ENCODE peak calls at places on chromosomes 5 and 9, in six cellular contexts. One of them, this sample, is unnamed.

GRCh38 chr5:180201051-180201987 is 7.7 kb downstream of the RASGEF1C start:
- DNase-seq in psoas muscle: no peak
- DNase-seq in H9: peak; percentile 73
- DNase-seq in body of pancreas: peak; percentile 29
- DNase-seq in HCT116: peak; percentile 27
- DNase-seq in mesenchymal stem cell: no peak
- DNase-seq in this sample: no peak

GRCh38 chr9:134634190-134634589 is 7.4 kb upstream of the COL5A1 start:
- DNase-seq in mesenchymal stem cell: no peak
- DNase-seq in body of pancreas: no peak
- DNase-seq in H9: peak; percentile 7
- DNase-seq in psoas muscle: peak; percentile 19
- DNase-seq in HCT116: no peak
- DNase-seq in this sample: peak; percentile 28

GRCh38 chr5:162209005-162209605 is 141.5 kb downstream of the GABRG2 start:
- DNase-seq in mesenchymal stem cell: no peak
- DNase-seq in body of pancreas: peak; percentile 38
- DNase-seq in H9: peak; percentile 85
- DNase-seq in HCT116: peak; percentile 24
- DNase-seq in psoas muscle: no peak
- DNase-seq in this sample: no peak

GRCh38 chr5:128857061-128857677 is 108.1 kb upstream of the SLC27A6 start:
- DNase-seq in H9: no peak
- DNase-seq in mesenchymal stem cell: no peak
- DNase-seq in psoas muscle: no peak
- DNase-seq in HCT116: no peak
- DNase-seq in body of pancreas: no peak
- DNase-seq in this sample: no peak

GRCh38 chr5:88877826-88878225 is 5.2 kb downstream of the MEF2C start:
- DNase-seq in psoas muscle: no peak
- DNase-seq in H9: no peak
- DNase-seq in HCT116: no peak
- DNase-seq in mesenchymal stem cell: no peak
- DNase-seq in body of pancreas: no peak
- DNase-seq in this sample: no peak

GRCh38 chr9:8823131-8823895 is 1023.7 kb upstream of the DMAC1 start:
- DNase-seq in H9: no peak
- DNase-seq in body of pancreas: no peak
- DNase-seq in HCT116: no peak
- DNase-seq in psoas muscle: no peak
- DNase-seq in mesenchymal stem cell: no peak
- DNase-seq in this sample: no peak

GRCh38 chr9:75238311-75238976 is 150.1 kb downstream of the OSTF1 start:
- DNase-seq in H9: peak; percentile 72
- DNase-seq in HCT116: peak; percentile 62
- DNase-seq in body of pancreas: peak; percentile 69
- DNase-seq in mesenchymal stem cell: peak; percentile 55
- DNase-seq in psoas muscle: no peak
- DNase-seq in this sample: peak; percentile 71

GRCh38 chr5:96079075-96079474 is 117.4 kb upstream of the ELL2 start:
- DNase-seq in H9: no peak
- DNase-seq in HCT116: peak; percentile 83
- DNase-seq in psoas muscle: no peak
- DNase-seq in body of pancreas: no peak
- DNase-seq in mesenchymal stem cell: peak; percentile 91
- DNase-seq in this sample: no peak

GRCh38 chr5:154647760-154648143 is 107.4 kb upstream of the LARP1 start:
- DNase-seq in mesenchymal stem cell: peak; percentile 28
- DNase-seq in H9: no peak
- DNase-seq in body of pancreas: no peak
- DNase-seq in HCT116: no peak
- DNase-seq in psoas muscle: no peak
- DNase-seq in this sample: no peak

GRCh38 chr5:86684222-86684621 is 66.5 kb downstream of the COX7C start:
- DNase-seq in body of pancreas: no peak
- DNase-seq in psoas muscle: no peak
- DNase-seq in mesenchymal stem cell: peak; percentile 14
- DNase-seq in H9: no peak
- DNase-seq in HCT116: no peak
- DNase-seq in this sample: no peak

GRCh38 chr9:85941966-85942912 is 1.3 kb downstream of the NAA35 start:
- DNase-seq in mesenchymal stem cell: peak; percentile 11
- DNase-seq in body of pancreas: no peak
- DNase-seq in HCT116: no peak
- DNase-seq in psoas muscle: no peak
- DNase-seq in H9: no peak
- DNase-seq in this sample: no peak

GRCh38 chr9:34086889-34087288 is 38.2 kb upstream of the UBAP2 start:
- DNase-seq in HCT116: no peak
- DNase-seq in psoas muscle: no peak
- DNase-seq in body of pancreas: no peak
- DNase-seq in mesenchymal stem cell: peak; percentile 13
- DNase-seq in H9: no peak
- DNase-seq in this sample: no peak

GRCh38 chr5:149604321-149604720 is 23.0 kb downstream of the ARHGEF37 start:
- DNase-seq in psoas muscle: no peak
- DNase-seq in mesenchymal stem cell: no peak
- DNase-seq in body of pancreas: no peak
- DNase-seq in H9: no peak
- DNase-seq in HCT116: no peak
- DNase-seq in this sample: no peak

GRCh38 chr9:129640086-129640870 is 1.7 kb downstream of the ASB6 start:
- DNase-seq in HCT116: no peak
- DNase-seq in psoas muscle: no peak
- DNase-seq in body of pancreas: peak; percentile 75
- DNase-seq in mesenchymal stem cell: peak; percentile 37
- DNase-seq in H9: no peak
- DNase-seq in this sample: no peak

GRCh38 chr9:72315089-72315509 is 49.9 kb downstream of the ZFAND5 start:
- DNase-seq in H9: peak; percentile 27
- DNase-seq in body of pancreas: peak; percentile 44
- DNase-seq in psoas muscle: peak; percentile 83
- DNase-seq in HCT116: no peak
- DNase-seq in mesenchymal stem cell: peak; percentile 81
- DNase-seq in this sample: peak; percentile 57

GRCh38 chr5:131209506-131210191 is 38.9 kb downstream of the LYRM7 start:
- DNase-seq in H9: no peak
- DNase-seq in HCT116: no peak
- DNase-seq in mesenchymal stem cell: no peak
- DNase-seq in psoas muscle: no peak
- DNase-seq in body of pancreas: no peak
- DNase-seq in this sample: peak; percentile 72

GRCh38 chr5:131204964-131205363 is 34.2 kb downstream of the LYRM7 start:
- DNase-seq in psoas muscle: no peak
- DNase-seq in body of pancreas: no peak
- DNase-seq in H9: no peak
- DNase-seq in mesenchymal stem cell: no peak
- DNase-seq in HCT116: no peak
- DNase-seq in this sample: no peak

GRCh38 chr5:131209175-131209505 is 38.4 kb downstream of the LYRM7 start:
- DNase-seq in psoas muscle: no peak
- DNase-seq in HCT116: no peak
- DNase-seq in H9: no peak
- DNase-seq in body of pancreas: no peak
- DNase-seq in mesenchymal stem cell: no peak
- DNase-seq in this sample: no peak

GRCh38 chr5:131206772-131207171 is 36.0 kb downstream of the LYRM7 start:
- DNase-seq in H9: no peak
- DNase-seq in mesenchymal stem cell: no peak
- DNase-seq in HCT116: no peak
- DNase-seq in psoas muscle: no peak
- DNase-seq in body of pancreas: no peak
- DNase-seq in this sample: no peak

DNA sequence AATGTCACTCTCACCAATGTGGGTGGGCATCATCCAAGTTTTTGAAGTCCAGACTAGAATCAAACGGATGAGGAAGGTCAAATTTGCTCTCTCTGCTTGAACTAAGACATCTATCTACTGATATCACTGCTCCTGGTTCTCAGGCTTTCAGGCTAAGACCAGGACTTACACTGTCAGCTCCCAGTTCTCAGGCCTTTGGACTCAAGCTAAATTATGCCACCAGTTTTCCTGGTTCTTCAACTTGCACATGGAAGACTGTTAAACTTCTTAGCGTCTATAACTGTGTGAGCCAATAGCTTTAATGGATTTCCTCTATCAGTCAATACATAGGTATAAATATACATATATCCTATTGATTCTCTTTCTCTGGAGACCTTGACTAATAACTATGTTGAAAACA is 35.3 kb downstream of the LYRM7 start:
- DNase-seq in psoas muscle: no peak
- DNase-seq in H9: no peak
- DNase-seq in HCT116: no peak
- DNase-seq in body of pancreas: no peak
- DNase-seq in mesenchymal stem cell: no peak
- DNase-seq in this sample: no peak
- H3K4me1 ChIP-seq in psoas muscle: no peaks in the 10 kb centered on the region
- H3K4me1 ChIP-seq in H9: no peaks in the 10 kb centered on the region
- H3K4me1 ChIP-seq in HCT116: no peaks in the 10 kb centered on the region
- H3K4me1 ChIP-seq in body of pancreas: no peaks in the 10 kb centered on the region
- H3K4me1 ChIP-seq in mesenchymal stem cell: peaks cover 2% of the 10 kb centered on the region
- H3K4me1 ChIP-seq in this sample: no peaks in the 10 kb centered on the region

DNA sequence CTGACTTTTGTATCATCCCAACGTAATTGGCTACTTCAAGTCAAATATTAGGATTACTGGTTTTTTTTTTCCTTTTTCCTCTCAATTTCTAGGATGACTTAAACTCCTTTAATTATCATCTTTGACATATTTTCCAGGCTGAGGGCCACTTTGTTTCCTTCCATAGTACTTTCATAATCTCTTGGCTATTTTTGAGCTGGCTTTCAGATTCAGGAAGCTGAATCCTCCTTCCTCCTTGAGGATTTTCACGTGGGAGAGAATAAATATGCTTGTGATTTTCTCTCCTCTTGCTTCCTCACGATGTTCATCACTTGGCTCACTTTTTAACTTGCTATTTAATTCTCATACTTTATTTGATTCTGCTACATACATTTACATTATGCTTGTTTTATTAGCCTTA is 88.1 kb downstream of the ITGA1 start:
- DNase-seq in HCT116: no peak
- DNase-seq in psoas muscle: no peak
- DNase-seq in body of pancreas: no peak
- DNase-seq in mesenchymal stem cell: peak; percentile 60
- DNase-seq in H9: no peak
- DNase-seq in this sample: no peak
- H3K27ac ChIP-seq in HCT116: no peak overlapping the region
- H3K27ac ChIP-seq in psoas muscle: no peak overlapping the region
- H3K27ac ChIP-seq in body of pancreas: no peak overlapping the region
- H3K27ac ChIP-seq in mesenchymal stem cell: no peak overlapping the region
- H3K27ac ChIP-seq in H9: no peak overlapping the region
- H3K27ac ChIP-seq in this sample: no peak overlapping the region

GRCh38 chr5:172643392-172643871 is 2.4 kb downstream of the NEURL1B start:
- DNase-seq in H9: no peak
- DNase-seq in body of pancreas: no peak
- DNase-seq in psoas muscle: peak; percentile 5
- DNase-seq in HCT116: no peak
- DNase-seq in mesenchymal stem cell: no peak
- DNase-seq in this sample: no peak

GRCh38 chr5:172644711-172645110 is 3.6 kb downstream of the NEURL1B start:
- DNase-seq in body of pancreas: no peak
- DNase-seq in mesenchymal stem cell: no peak
- DNase-seq in H9: no peak
- DNase-seq in psoas muscle: peak; percentile 15
- DNase-seq in HCT116: no peak
- DNase-seq in this sample: no peak

GRCh38 chr5:172646716-172647285 is 5.7 kb downstream of the NEURL1B start:
- DNase-seq in H9: peak; percentile 70
- DNase-seq in HCT116: no peak
- DNase-seq in mesenchymal stem cell: peak; percentile 36
- DNase-seq in body of pancreas: no peak
- DNase-seq in psoas muscle: no peak
- DNase-seq in this sample: no peak

GRCh38 chr5:172644229-172644628 is 3.2 kb downstream of the NEURL1B start:
- DNase-seq in HCT116: no peak
- DNase-seq in H9: no peak
- DNase-seq in body of pancreas: no peak
- DNase-seq in psoas muscle: peak; percentile 9
- DNase-seq in mesenchymal stem cell: no peak
- DNase-seq in this sample: no peak

GRCh38 chr5:172645271-172645670 is 4.2 kb downstream of the NEURL1B start:
- DNase-seq in body of pancreas: no peak
- DNase-seq in mesenchymal stem cell: no peak
- DNase-seq in H9: no peak
- DNase-seq in psoas muscle: peak; percentile 20
- DNase-seq in HCT116: no peak
- DNase-seq in this sample: no peak
- H3K4me1 ChIP-seq in body of pancreas: peaks cover 15% of the 10 kb centered on the region
- H3K4me1 ChIP-seq in mesenchymal stem cell: peaks cover 7% of the 10 kb centered on the region
- H3K4me1 ChIP-seq in H9: peaks cover 7% of the 10 kb centered on the region
- H3K4me1 ChIP-seq in psoas muscle: peaks cover 20% of the 10 kb centered on the region
- H3K4me1 ChIP-seq in HCT116: peaks cover 20% of the 10 kb centered on the region
- H3K4me1 ChIP-seq in this sample: peaks cover 5% of the 10 kb centered on the region

GRCh38 chr9:107295995-107296394 is 12.9 kb downstream of the RAD23B start:
- DNase-seq in body of pancreas: no peak
- DNase-seq in mesenchymal stem cell: no peak
- DNase-seq in H9: no peak
- DNase-seq in psoas muscle: no peak
- DNase-seq in HCT116: no peak
- DNase-seq in this sample: no peak
- H3K27ac ChIP-seq in body of pancreas: peak overlapping the region; percentile 0
- H3K27ac ChIP-seq in mesenchymal stem cell: no peak overlapping the region
- H3K27ac ChIP-seq in H9: no peak overlapping the region
- H3K27ac ChIP-seq in psoas muscle: peak overlapping the region; percentile 90
- H3K27ac ChIP-seq in HCT116: peak overlapping the region; percentile 33
- H3K27ac ChIP-seq in this sample: no peak overlapping the region